ENCODE peak calls at places on chromosomes 3 and 15, in four cellular contexts. B is pancreas, G is PC-3, F is mesendoderm. P is an unnamed sample. For H3K4me1, the result is how much of the 10 kb centered on the place peaks cover.

GRCh38 chr3:146164071-146164470 is 3.1 kb upstream of the PLOD2 start:
- DNase-seq in B (no peak), F (no peak), G (peak), P (no peak)

GRCh38 chr3:49867871-49868321 is 1.8 kb downstream of the CAMKV start:
- DNase-seq in B (no peak), F (peak), G (peak), P (peak)

GRCh38 chr3:17840126-17840525 is 97.7 kb upstream of the TBC1D5 start:
- DNase-seq in F (no peak), G (no peak), B (no peak), P (no peak)

GRCh38 chr15:69225355-69226027 is 65.1 kb downstream of the GLCE start:
- DNase-seq in G (peak), B (no peak), F (peak), P (no peak)

GRCh38 chr3:11668243-11669232 is 24.8 kb upstream of the VGLL4 start:
- DNase-seq in B (no peak), F (peak), G (peak), P (no peak)

GRCh38 chr15:33234019-33234418 is 39.5 kb upstream of the FMN1 start:
- DNase-seq in F (peak), B (no peak), G (peak), P (no peak)

GRCh38 chr3:110562621-110563020 is 509.0 kb upstream of the NECTIN3 start:
- DNase-seq in G (peak), F (no peak), B (no peak), P (no peak)

GRCh38 chr15:40217166-40217785 is 21.6 kb upstream of the PAK6 start:
- DNase-seq in F (peak), G (peak), B (peak), P (peak)

GRCh38 chr3:195084746-195085145 is 186.2 kb downstream of the XXYLT1 start:
- DNase-seq in F (no peak), B (no peak), G (no peak), P (no peak)

GRCh38 chr15:92158426-92158825 is 235.3 kb upstream of the ST8SIA2 start:
- DNase-seq in F (peak), G (peak), B (no peak), P (peak)

GRCh38 chr3:127053979-127054378 is 71.1 kb downstream of the PLXNA1 start:
- DNase-seq in B (no peak), G (no peak), F (no peak), P (no peak)

GRCh38 chr3:59245879-59246501 is 196.2 kb upstream of the CFAP20DC start:
- DNase-seq in F (peak), B (no peak), G (peak), P (no peak)

DNA sequence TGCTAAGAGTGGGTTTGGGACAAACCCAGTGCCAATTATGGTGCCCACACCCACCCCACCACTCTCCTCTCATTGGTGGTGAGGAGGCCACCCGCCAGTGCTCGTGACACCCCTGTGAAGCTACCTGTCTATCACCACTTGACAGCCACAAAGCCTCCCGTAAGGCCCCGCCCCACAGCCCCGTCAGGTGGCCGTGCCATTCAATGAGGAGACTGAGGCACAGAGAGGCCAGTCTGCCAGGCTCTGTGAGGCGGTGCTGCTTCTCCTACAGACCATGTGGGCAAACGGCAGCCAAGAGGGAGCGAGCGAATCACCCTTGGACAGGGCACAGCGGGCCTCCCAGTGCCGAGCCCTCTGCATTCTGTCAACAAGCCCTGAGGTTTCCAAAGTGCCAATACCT is 53.5 kb downstream of the IQSEC1 start:
- DNase-seq in B (no peak), G (no peak), F (peak), P (no peak)
- H3K4me3 ChIP-seq in B (no peak), G (no peak), F (no peak), P (no peak)

GRCh38 chr3:71103430-71103881 is 480.1 kb downstream of the FOXP1 start:
- DNase-seq in B (peak), F (no peak), G (peak), P (no peak)

GRCh38 chr3:71102111-71103039 is 481.2 kb downstream of the FOXP1 start:
- DNase-seq in F (no peak), G (peak), B (no peak), P (no peak)

GRCh38 chr3:71101581-71101980 is 481.9 kb downstream of the FOXP1 start:
- DNase-seq in G (no peak), B (no peak), F (no peak), P (no peak)

GRCh38 chr3:71104090-71104489 is 479.4 kb downstream of the FOXP1 start:
- DNase-seq in B (no peak), F (no peak), G (peak), P (no peak)

GRCh38 chr3:71104586-71104985 is 478.9 kb downstream of the FOXP1 start:
- DNase-seq in F (no peak), B (no peak), G (no peak), P (no peak)
- H3K4me1 ChIP-seq in F (under half), B (under half), G (half or more), P (under half)

GRCh38 chr15:95018888-95019545 is 787.7 kb downstream of the MCTP2 start:
- DNase-seq in B (no peak), F (peak), G (peak), P (no peak)

GRCh38 chr15:95016511-95017219 is 785.3 kb downstream of the MCTP2 start:
- DNase-seq in F (no peak), G (no peak), B (no peak), P (no peak)

GRCh38 chr15:95021816-95022215 is 790.5 kb downstream of the MCTP2 start:
- DNase-seq in B (no peak), G (no peak), F (no peak), P (no peak)

GRCh38 chr15:95019907-95020306 is 788.5 kb downstream of the MCTP2 start:
- DNase-seq in F (no peak), G (peak), B (no peak), P (no peak)

GRCh38 chr15:95017950-95018349 is 786.6 kb downstream of the MCTP2 start:
- DNase-seq in B (peak), F (peak), G (peak), P (no peak)
- H3K4me3 ChIP-seq in B (no peak), F (no peak), G (no peak), P (no peak)

GRCh38 chr3:188321258-188321657 is 167.3 kb downstream of the LPP start:
- DNase-seq in F (no peak), G (no peak), B (no peak), P (no peak)

GRCh38 chr3:188319569-188319968 is 165.6 kb downstream of the LPP start:
- DNase-seq in B (no peak), F (no peak), G (peak), P (no peak)

GRCh38 chr3:188323067-188323842 is 169.3 kb downstream of the LPP start:
- DNase-seq in F (no peak), B (no peak), G (no peak), P (no peak)

GRCh38 chr3:188320757-188321156 is 166.8 kb downstream of the LPP start:
- DNase-seq in B (no peak), F (no peak), G (peak), P (no peak)

GRCh38 chr3:188322135-188322892 is 168.4 kb downstream of the LPP start:
- DNase-seq in G (no peak), F (no peak), B (peak), P (no peak)
- H3K4me1 ChIP-seq in G (under half), F (under half), B (under half), P (under half)

P was measured in Caco-2.